ENCODE peak calls at places on chromosome 2, in five cellular contexts. H is lower lobe of right lung; P is AG09309; G is testis; W is activated CD4-positive, alpha-beta T cell treated with anti-CD3 and anti-CD28 coated beads, Interleukin-2, amount 50 U/mL, for 1 hour. R is an unnamed sample.
A peak's percentile ranks its signal among the peaks of the same experiment; 100 is the strongest.

GRCh38 chr2:46915281-46915810 is at the start of gene MCFD2:
- DNase-seq in P (no peak), W (no peak), H (peak; percentile 64), G (no peak), R (peak; percentile 88)

GRCh38 chr2:152171733-152172132 is 3.8 kb downstream of the STAM2 start:
- DNase-seq in G (no peak), H (no peak), W (no peak), P (no peak), R (no peak)

GRCh38 chr2:239227661-239228371 is 173.0 kb downstream of the HDAC4 start:
- DNase-seq in G (peak; percentile 48), H (no peak), W (no peak), P (no peak), R (no peak)

GRCh38 chr2:238493880-238494572 is 67.3 kb downstream of the ASB1 start:
- DNase-seq in H (no peak), G (peak; percentile 5), P (no peak), W (no peak), R (no peak)

GRCh38 chr2:145845207-145845894 is 1325.4 kb upstream of the ZEB2 start:
- DNase-seq in H (no peak), W (no peak), P (no peak), G (no peak), R (no peak)

GRCh38 chr2:172198908-172199307 is 96.2 kb upstream of the DLX2 start:
- DNase-seq in H (no peak), G (no peak), W (no peak), P (no peak), R (no peak)

GRCh38 chr2:175180701-175181103 is 808 bp downstream of the ATP5MC3 start:
- DNase-seq in P (no peak), H (peak; percentile 51), W (peak; percentile 26), G (peak; percentile 53), R (no peak)

GRCh38 chr2:9217838-9218770 is 11.5 kb downstream of the ASAP2 start:
- DNase-seq in H (no peak), G (no peak), P (no peak), W (no peak), R (no peak)

GRCh38 chr2:46717733-46718121 is 197.9 kb downstream of the MCFD2 start:
- DNase-seq in P (no peak), G (no peak), W (no peak), H (no peak), R (no peak)

GRCh38 chr2:27407798-27408491 is 1.4 kb downstream of the PPM1G start:
- DNase-seq in H (no peak), W (no peak), P (no peak), G (peak; percentile 39), R (no peak)

GRCh38 chr2:47221956-47222355 is 66.8 kb upstream of the STPG4 start:
- DNase-seq in P (no peak), H (no peak), G (no peak), W (no peak), R (no peak)

GRCh38 chr2:122340246-122340645 is 584.8 kb downstream of the TSN start:
- DNase-seq in W (no peak), H (no peak), P (no peak), G (no peak), R (no peak)

GRCh38 chr2:857081-857480 is 93.6 kb upstream of the SNTG2 start:
- DNase-seq in G (no peak), H (no peak), W (no peak), P (no peak), R (no peak)

GRCh38 chr2:237501892-237502513 is 15.0 kb downstream of the MLPH start:
- DNase-seq in H (no peak), W (no peak), G (no peak), P (no peak), R (no peak)

GRCh38 chr2:9212010-9212638 is 5.5 kb downstream of the ASAP2 start:
- DNase-seq in W (no peak), P (no peak), G (no peak), H (no peak), R (no peak)

GRCh38 chr2:60445684-60446184 is 107.7 kb downstream of the BCL11A start:
- DNase-seq in P (no peak), H (no peak), G (no peak), W (no peak), R (no peak)

GRCh38 chr2:229501051-229501794 is 213.1 kb downstream of the DNER start:
- DNase-seq in H (no peak), P (no peak), G (no peak), W (no peak), R (no peak)